ENCODE peak calls at places on chromosome 20, in eight cellular contexts. W is left ventricle myocardium inferior, G is sigmoid colon, F is uterus, C is pancreas, E is H1, N is hepatocyte, L is left lung. U is an unnamed sample.

GRCh38 chr20:6530254-6530653 is 237.2 kb upstream of the BMP2 start:
- DNase-seq in G (no peak), W (no peak), L (no peak), C (no peak), E (no peak), F (no peak), N (no peak), U (no peak)

GRCh38 chr20:5595744-5596143 is 154.5 kb upstream of the SHLD1 start:
- DNase-seq in N (no peak), E (no peak), C (no peak), W (no peak), F (no peak), L (no peak), G (no peak), U (no peak)

GRCh38 chr20:50855498-50856474 is 60.9 kb downstream of the BCAS4 start:
- DNase-seq in N (peak; percentile 73), F (no peak), E (no peak), C (no peak), W (no peak), G (no peak), L (no peak), U (peak; percentile 86)

GRCh38 chr20:43458422-43458924 is 777 bp downstream of the SRSF6 start:
- DNase-seq in W (no peak), F (peak; percentile 28), G (no peak), L (no peak), E (no peak), N (no peak), C (no peak), U (no peak)

GRCh38 chr20:17570347-17571152 is 675 bp downstream of the DSTN start:
- DNase-seq in N (peak; percentile 72), E (peak; percentile 64), L (peak; percentile 55), F (peak; percentile 60), W (peak; percentile 37), C (peak; percentile 84), G (peak; percentile 80), U (no peak)

GRCh38 chr20:47810116-47810672 is 24.9 kb upstream of the SULF2 start:
- DNase-seq in W (no peak), G (peak; percentile 20), N (no peak), L (no peak), F (no peak), E (no peak), C (no peak), U (no peak)

GRCh38 chr20:24950128-24950835 is 1.2 kb downstream of the CST7 start:
- DNase-seq in W (no peak), C (no peak), N (no peak), F (no peak), G (peak; percentile 58), L (no peak), E (peak; percentile 43), U (no peak)

GRCh38 chr20:8389381-8390368 is 257.6 kb downstream of the PLCB1 start:
- DNase-seq in G (no peak), E (no peak), N (peak; percentile 66), L (no peak), C (no peak), W (no peak), F (no peak), U (no peak)

GRCh38 chr20:48336647-48337046 is 491.2 kb downstream of the PREX1 start:
- DNase-seq in W (no peak), E (no peak), G (no peak), L (no peak), N (no peak), F (no peak), C (no peak), U (no peak)

GRCh38 chr20:34110025-34111013 is 1.7 kb downstream of the EIF2S2 start:
- DNase-seq in N (no peak), C (no peak), F (no peak), E (no peak), G (no peak), L (no peak), W (no peak), U (no peak)

GRCh38 chr20:51712501-51713212 is 55.5 kb downstream of the ATP9A start:
- DNase-seq in L (no peak), C (peak; percentile 63), E (peak; percentile 76), N (peak; percentile 23), G (no peak), W (no peak), F (no peak), U (no peak)

GRCh38 chr20:57066126-57066900 is 200.1 kb downstream of the BMP7 start:
- DNase-seq in N (no peak), C (no peak), E (no peak), W (no peak), F (no peak), G (peak; percentile 2), L (no peak), U (no peak)

GRCh38 chr20:44572551-44573500 is 9.6 kb upstream of the PKIG start:
- DNase-seq in L (no peak), G (peak; percentile 86), F (peak; percentile 67), E (no peak), C (no peak), W (peak; percentile 66), N (peak; percentile 72), U (no peak)

GRCh38 chr20:50303573-50304500 is 113.2 kb downstream of the CEBPB start:
- DNase-seq in E (no peak), C (peak; percentile 88), L (no peak), G (peak; percentile 96), F (peak; percentile 88), N (peak; percentile 87), W (peak; percentile 85), U (peak; percentile 82)

GRCh38 chr20:50191566-50192363 is 1.1 kb downstream of the CEBPB start:
- DNase-seq in F (no peak), C (peak; percentile 89), E (peak; percentile 76), N (peak; percentile 77), G (peak; percentile 76), W (peak; percentile 44), L (no peak), U (peak; percentile 72)

GRCh38 chr20:49435639-49436038 is 46.8 kb downstream of the KCNB1 start:
- DNase-seq in N (no peak), E (no peak), C (no peak), L (no peak), W (no peak), F (no peak), G (no peak), U (no peak)

GRCh38 chr20:53865905-53866786 is 204.2 kb downstream of the BCAS1 start:
- DNase-seq in N (peak; percentile 61), C (no peak), W (no peak), F (peak; percentile 22), E (no peak), G (peak; percentile 68), L (peak; percentile 44), U (peak; percentile 62)

DNA sequence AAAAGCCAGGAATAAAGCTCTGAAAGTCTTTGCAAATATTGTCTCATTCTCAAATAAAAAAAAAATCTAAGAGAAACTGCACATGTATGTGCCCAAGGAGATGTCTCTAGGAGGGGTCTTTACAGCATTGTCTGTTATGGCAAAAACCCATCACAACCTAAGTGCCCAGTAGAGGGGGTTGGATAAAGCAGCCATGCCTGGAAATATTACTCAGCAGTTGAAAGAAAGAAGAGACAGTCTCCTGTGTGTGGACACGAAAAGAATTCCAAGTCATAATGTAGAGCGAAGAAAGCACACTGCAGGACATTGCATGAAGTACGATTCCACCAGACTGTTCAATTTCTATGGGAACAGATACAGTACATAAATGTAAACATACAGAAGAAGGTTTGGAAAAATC is 7.3 kb upstream of the TGM2 start:
- DNase-seq in E (no peak), L (no peak), G (peak; percentile 8), N (no peak), C (no peak), W (no peak), F (no peak), U (no peak)
- TF ChIP-seq CTCF in E (no peak), L (no peak), G (no peak), N (peak; percentile 32), C (no peak), W (peak; percentile 11), F (no peak), U (no peak)

GRCh38 chr20:1331801-1332453 is 3.0 kb upstream of the SDCBP2 start:
- DNase-seq in F (no peak), C (no peak), L (no peak), E (peak; percentile 11), W (no peak), G (no peak), N (no peak), U (peak; percentile 36)
- H3K4me1 ChIP-seq in F (peaks cover 13% of the 10 kb centered on the region), C (peaks cover 38% of the 10 kb centered on the region), L (peaks cover 85% of the 10 kb centered on the region), E (no peaks in the 10 kb centered on the region), W (peaks cover 78% of the 10 kb centered on the region), G (peaks cover 32% of the 10 kb centered on the region), N (peaks cover 24% of the 10 kb centered on the region), U (no peaks in the 10 kb centered on the region)

DNA sequence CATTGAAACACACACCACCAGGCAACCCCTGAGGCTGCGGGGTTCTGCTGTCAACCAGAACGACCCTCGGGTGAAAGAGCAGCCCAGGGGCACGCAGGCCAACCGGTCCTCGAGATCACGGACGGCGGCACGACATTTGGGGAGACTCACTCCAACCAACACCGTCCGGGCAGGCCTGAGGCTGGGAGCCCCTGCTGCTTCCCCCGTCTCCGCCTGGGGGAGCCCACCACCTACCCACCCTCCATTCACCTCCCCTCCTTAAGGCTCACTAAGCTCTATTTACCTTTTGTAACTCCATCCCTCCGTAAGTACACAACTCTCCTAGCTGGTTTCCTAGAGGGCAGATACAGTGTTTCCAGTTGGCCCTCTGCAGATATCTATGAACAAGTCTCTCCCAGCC is 971.3 kb upstream of the DEFB115 start:
- DNase-seq in F (no peak), N (no peak), W (no peak), E (no peak), G (no peak), L (no peak), C (peak; percentile 62), U (no peak)
- TF ChIP-seq CTCF in F (no peak), N (no peak), W (no peak), E (no peak), G (no peak), L (no peak), C (no peak), U (no peak)

GRCh38 chr20:62831361-62831788 is 14.5 kb downstream of the COL9A3 start:
- DNase-seq in L (no peak), G (no peak), C (peak; percentile 90), F (no peak), E (no peak), W (no peak), N (no peak), U (peak; percentile 76)

GRCh38 chr20:62829231-62830230 is 12.7 kb downstream of the COL9A3 start:
- DNase-seq in E (no peak), G (no peak), W (no peak), L (no peak), N (no peak), F (no peak), C (peak; percentile 68), U (peak; percentile 16)

GRCh38 chr20:62830251-62830650 is 13.4 kb downstream of the COL9A3 start:
- DNase-seq in C (peak; percentile 67), W (no peak), G (no peak), E (no peak), F (no peak), N (no peak), L (no peak), U (no peak)

GRCh38 chr20:62831854-62832211 is 15.0 kb downstream of the COL9A3 start:
- DNase-seq in C (no peak), G (no peak), E (no peak), L (no peak), F (no peak), W (no peak), N (no peak), U (no peak)

DNA sequence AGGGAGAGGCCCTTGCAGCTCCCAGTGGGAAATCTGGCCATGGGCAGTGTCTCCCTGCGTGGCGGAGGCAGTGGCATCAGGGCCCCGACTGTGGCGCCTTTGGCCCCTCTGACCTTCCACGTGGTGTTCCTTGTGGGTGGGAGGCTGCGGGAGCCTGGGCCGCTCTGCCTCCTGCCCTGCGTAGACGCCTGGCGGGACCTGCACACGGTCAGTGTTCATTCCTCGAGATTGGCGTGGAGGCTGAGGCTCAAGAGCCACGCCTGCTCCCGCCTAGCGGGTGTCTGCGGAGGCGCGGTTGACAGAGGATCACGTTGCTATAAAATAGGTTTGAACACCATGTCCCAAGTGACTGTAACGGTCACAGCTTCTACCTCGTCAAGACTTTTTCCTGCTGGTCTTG is 14.0 kb downstream of the COL9A3 start:
- DNase-seq in N (no peak), C (peak; percentile 55), W (no peak), G (no peak), L (no peak), F (no peak), E (no peak), U (no peak)
- H3K4me1 ChIP-seq in N (peaks cover 6% of the 10 kb centered on the region), C (no peaks in the 10 kb centered on the region), W (no peaks in the 10 kb centered on the region), G (peaks cover 23% of the 10 kb centered on the region), L (peaks cover 26% of the 10 kb centered on the region), F (no peaks in the 10 kb centered on the region), E (no peaks in the 10 kb centered on the region), U (peaks cover 26% of the 10 kb centered on the region)

U was measured in right lobe of liver.